ENCODE peak calls at places on chromosomes 5 and 9, in seven cellular contexts. N is H7; K is activated CD4-positive, alpha-beta T cell treated with anti-CD3 and anti-CD28 coated beads for 48 hours; Z is stimulated activated CD4-positive, alpha-beta T cell treated with anti-CD3 and anti-CD28 coated beads, Interleukin-15, amount 100 ng/mL, for 1 hour; G is H9; D is HT-29; W is NCI-H1092 treated with DMSO at 0.1 percent for 48 hours. R is an unnamed sample.

GRCh38 chr9:117704024-117704575 is at the start of gene TLR4:
- DNase-seq in N (no peak), W (no peak), D (peak), Z (no peak), G (peak), K (no peak), R (no peak)

GRCh38 chr9:124135813-124136365 is 121.9 kb upstream of the NEK6 start:
- DNase-seq in D (no peak), G (no peak), K (no peak), Z (no peak), N (no peak), W (no peak), R (no peak)

GRCh38 chr5:1975406-1975715 is 92.6 kb upstream of the IRX4 start:
- DNase-seq in Z (no peak), N (no peak), D (peak), W (peak), G (no peak), K (no peak), R (no peak)

GRCh38 chr9:93675336-93676150 is 99.2 kb downstream of the PHF2 start:
- DNase-seq in N (peak), D (no peak), G (peak), Z (peak), W (no peak), K (peak), R (no peak)

GRCh38 chr5:95583992-95584391 is 29.1 kb downstream of the ARSK start:
- DNase-seq in Z (no peak), K (no peak), G (no peak), D (no peak), W (no peak), N (no peak), R (no peak)

GRCh38 chr9:38117646-38118045 is 48.6 kb upstream of the SHB start:
- DNase-seq in W (peak), Z (no peak), G (no peak), N (no peak), D (no peak), K (no peak), R (no peak)

GRCh38 chr9:5971740-5972139 is 43.7 kb downstream of the RANBP6 start:
- DNase-seq in Z (no peak), G (no peak), K (no peak), W (no peak), D (no peak), N (no peak), R (no peak)

GRCh38 chr9:68782546-68782945 is 77.5 kb downstream of the PIP5K1B start:
- DNase-seq in G (no peak), K (no peak), D (no peak), Z (no peak), W (no peak), N (no peak), R (no peak)

GRCh38 chr9:82721596-82721995 is 341.3 kb downstream of the RASEF start:
- DNase-seq in K (no peak), N (no peak), Z (no peak), W (no peak), G (no peak), D (no peak), R (no peak)

GRCh38 chr5:115190388-115190787 is 20.7 kb upstream of the TRIM36 start:
- DNase-seq in N (no peak), G (no peak), W (no peak), Z (no peak), K (no peak), D (no peak), R (no peak)

GRCh38 chr9:134477342-134477925 is 151.2 kb downstream of the RXRA start:
- DNase-seq in K (no peak), Z (no peak), W (no peak), N (no peak), G (no peak), D (no peak), R (no peak)

GRCh38 chr5:146699129-146699528 is 179.4 kb downstream of the PPP2R2B start:
- DNase-seq in G (no peak), N (no peak), D (no peak), W (no peak), Z (no peak), K (no peak), R (no peak)